ENCODE peak calls at places on chromosomes 1 and 21, in four cellular contexts. N is IMR-90, R is A549, G is K562. X is an unnamed sample. For H3K4me1, the result is how much of the 10 kb centered on the place peaks cover.

GRCh38 chr1:181894439-181894859 is 167.1 kb downstream of the ZNF648 start:
- DNase-seq in N (no peak), R (no peak), G (peak), X (no peak)

GRCh38 chr1:154851392-154852177 is 18.5 kb downstream of the KCNN3 start:
- DNase-seq in N (no peak), R (no peak), G (peak), X (no peak)

GRCh38 chr1:192477630-192478029 is 97.9 kb upstream of the RGS1 start:
- DNase-seq in N (peak), R (peak), G (no peak), X (peak)

GRCh38 chr1:116111196-116112021 is at the start of gene MAB21L3:
- DNase-seq in N (no peak), R (no peak), G (no peak), X (no peak)

GRCh38 chr1:201309420-201309819 is 26.1 kb downstream of the PKP1 start:
- DNase-seq in N (peak), R (peak), G (peak), X (peak)

GRCh38 chr1:179061360-179062282 is 20.2 kb upstream of the TOR3A start:
- DNase-seq in N (no peak), R (no peak), G (no peak), X (no peak)

GRCh38 chr1:160371691-160372208 is 4.9 kb downstream of the NHLH1 start:
- DNase-seq in N (no peak), R (no peak), G (no peak), X (no peak)

GRCh38 chr1:208437416-208437815 is 193.2 kb upstream of the PLXNA2 start:
- DNase-seq in N (peak), R (no peak), G (no peak), X (no peak)

GRCh38 chr1:55195523-55196233 is 19.5 kb downstream of the USP24 start:
- DNase-seq in N (peak), R (no peak), G (no peak), X (no peak)

GRCh38 chr1:31985430-31985829 is 28.2 kb upstream of the KHDRBS1 start:
- DNase-seq in N (peak), R (no peak), G (no peak), X (no peak)

GRCh38 chr21:20999567-21000169 is 1.5 kb downstream of the NCAM2 start:
- DNase-seq in N (peak), R (no peak), G (peak), X (peak)

GRCh38 chr1:59360170-59360569 is 63.3 kb downstream of the FGGY start:
- DNase-seq in N (peak), R (no peak), G (no peak), X (no peak)

GRCh38 chr21:44534688-44535087 is 5.3 kb downstream of the KRTAP10-1 start:
- DNase-seq in N (no peak), R (no peak), G (no peak), X (no peak)

GRCh38 chr1:70727891-70728443 is 316.9 kb downstream of the CTH start:
- DNase-seq in N (no peak), R (no peak), G (no peak), X (no peak)

GRCh38 chr1:186683637-186684410 is 3.6 kb upstream of the PTGS2 start:
- DNase-seq in N (no peak), R (no peak), G (no peak), X (no peak)

GRCh38 chr1:5297199-5297877 is 642.9 kb downstream of the AJAP1 start:
- DNase-seq in N (no peak), R (no peak), G (no peak), X (peak)

GRCh38 chr21:24045775-24046215 is 1561.5 kb downstream of the MRPL39 start:
- DNase-seq in N (peak), R (no peak), G (no peak), X (peak)

GRCh38 chr1:14296795-14297194 is 301.7 kb upstream of the KAZN start:
- DNase-seq in N (peak), R (no peak), G (no peak), X (no peak)

DNA sequence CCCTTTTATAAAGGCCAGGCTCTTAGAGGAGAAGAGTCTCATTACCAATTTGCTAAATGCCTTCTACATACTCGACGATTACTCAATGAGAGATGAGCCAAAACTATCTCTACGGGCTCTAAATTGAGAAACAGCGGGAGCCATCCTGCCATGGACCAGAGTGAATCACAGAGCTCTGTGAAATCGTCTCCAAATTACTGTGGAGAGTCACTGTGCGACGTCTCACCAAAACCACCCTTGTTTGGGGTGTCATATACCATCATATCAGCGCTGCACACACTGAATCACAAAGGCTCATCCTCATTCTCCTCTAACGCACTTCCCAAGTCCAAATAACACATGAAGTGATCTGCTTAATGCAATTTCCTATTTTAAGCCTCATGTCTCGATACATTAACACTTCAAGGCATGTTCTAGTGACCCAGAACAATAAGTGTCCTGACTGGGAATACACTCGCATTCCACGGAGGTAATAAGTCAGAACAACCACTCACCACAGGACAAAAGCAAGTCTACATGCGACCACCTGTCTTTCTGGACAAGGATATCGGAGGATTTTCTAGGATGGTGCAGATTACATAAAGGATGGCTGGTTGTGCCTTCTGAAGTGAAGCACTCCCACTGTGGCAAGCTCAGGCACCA is 44.4 kb downstream of the NID1 start:
- DNase-seq in N (no peak), R (no peak), G (no peak), X (no peak)
- H3K4me1 ChIP-seq in N (under half), R (under half), G (under half), X (under half)

GRCh38 chr1:198656500-198656932 is 17.7 kb downstream of the PTPRC start:
- DNase-seq in N (no peak), R (no peak), G (no peak), X (no peak)
- TF ChIP-seq RFX5 in N (no peak), R (no peak), G (no peak), X (no peak)

DNA sequence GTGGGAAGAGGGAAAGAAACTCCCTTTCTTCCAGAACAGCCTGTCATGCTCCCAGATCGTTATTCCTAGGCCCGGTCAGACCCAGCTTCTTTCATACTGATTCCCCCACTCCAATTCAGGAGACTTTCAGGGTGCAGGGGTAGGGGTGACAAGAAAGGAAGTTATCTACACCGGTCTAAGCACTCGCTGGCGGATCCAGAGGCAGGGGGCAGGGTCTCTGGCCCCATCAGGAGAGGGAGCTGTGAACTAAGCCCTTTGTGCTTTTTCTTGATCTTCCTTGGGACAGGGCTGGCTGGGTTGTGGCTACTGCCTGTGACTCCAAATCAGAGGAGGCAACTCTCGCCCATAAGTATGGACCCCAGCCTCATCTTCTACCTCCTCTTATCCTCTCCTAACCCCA is 44.3 kb downstream of the NEK2 start:
- DNase-seq in N (no peak), R (no peak), G (no peak), X (no peak)
- H3K4me1 ChIP-seq in N (under half), R (under half), G (under half), X (under half)

DNA sequence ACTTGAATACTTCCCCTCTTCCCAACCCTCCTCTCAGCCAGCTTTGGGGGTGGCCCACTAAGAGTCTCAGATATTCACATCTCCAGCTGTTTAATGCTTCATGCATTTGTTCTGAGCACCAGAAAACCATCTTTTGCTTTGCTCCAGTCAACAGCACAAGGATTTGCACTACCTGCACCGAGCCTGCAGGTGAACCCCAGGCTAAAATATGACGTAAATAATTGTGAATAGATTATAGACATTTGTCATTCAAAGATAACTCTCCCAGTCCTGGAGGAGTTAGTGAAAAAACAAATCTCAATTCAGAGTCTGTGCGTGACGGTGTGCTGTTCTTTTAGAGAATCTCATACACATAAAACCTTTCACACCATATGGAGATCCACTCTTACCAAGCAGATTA is 7.4 kb downstream of the CD247 start:
- DNase-seq in N (no peak), R (no peak), G (no peak), X (no peak)
- TF ChIP-seq RFX5 in N (no peak), R (no peak), G (no peak), X (no peak)

GRCh38 chr1:8517579-8518489 is 199.9 kb downstream of the SLC45A1 start:
- DNase-seq in N (peak), R (no peak), G (peak), X (no peak)

GRCh38 chr1:8519167-8519566 is 201.3 kb downstream of the SLC45A1 start:
- DNase-seq in N (no peak), R (no peak), G (no peak), X (no peak)

GRCh38 chr1:8516278-8516777 is 198.4 kb downstream of the SLC45A1 start:
- DNase-seq in N (no peak), R (no peak), G (no peak), X (no peak)

GRCh38 chr1:8518490-8518801 is 200.5 kb downstream of the SLC45A1 start:
- DNase-seq in N (no peak), R (no peak), G (no peak), X (no peak)

DNA sequence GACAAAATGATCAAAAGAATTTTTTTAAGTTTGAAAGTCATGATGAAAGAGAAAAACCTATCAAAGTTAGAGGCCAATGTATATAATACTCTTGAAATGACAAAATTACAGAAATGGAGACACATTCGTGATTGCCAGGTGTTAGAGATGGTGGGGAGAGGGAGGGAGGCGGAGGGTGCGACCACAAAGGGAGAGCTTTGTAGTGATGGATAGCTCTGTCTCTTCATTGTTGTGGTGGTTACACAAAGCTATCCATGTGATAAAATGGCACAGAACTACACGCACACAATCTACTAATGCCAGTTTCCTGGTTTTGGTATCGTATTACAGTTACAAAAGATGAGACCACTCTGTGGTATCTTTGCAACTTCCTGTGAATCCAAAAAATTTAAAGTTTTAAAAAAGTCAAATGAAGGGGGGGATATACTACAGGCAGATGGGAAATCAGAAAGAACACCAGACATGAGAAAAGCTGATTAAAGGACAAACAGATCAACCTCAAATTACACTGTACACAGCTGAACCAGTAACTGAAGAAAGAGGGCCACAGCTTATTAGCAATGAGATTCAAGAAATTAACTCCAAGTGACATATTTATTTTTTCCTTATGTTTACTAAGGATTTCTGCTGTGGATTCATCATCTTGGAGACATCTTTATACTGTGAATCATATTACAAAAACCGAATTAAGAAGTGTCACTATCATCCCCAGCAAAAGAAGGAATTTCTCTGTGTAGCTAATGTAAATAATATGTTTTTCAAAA is 199.1 kb downstream of the SLC45A1 start:
- DNase-seq in N (peak), R (no peak), G (peak), X (no peak)
- H3K4me1 ChIP-seq in N (under half), R (under half), G (under half), X (under half)

GRCh38 chr1:10528066-10529014 is 53.6 kb downstream of the PEX14 start:
- DNase-seq in N (peak), R (peak), G (no peak), X (no peak)

GRCh38 chr1:10529772-10530171 is 55.0 kb downstream of the PEX14 start:
- DNase-seq in N (no peak), R (no peak), G (no peak), X (no peak)

GRCh38 chr1:10530756-10531155 is 56.0 kb downstream of the PEX14 start:
- DNase-seq in N (peak), R (no peak), G (no peak), X (no peak)

GRCh38 chr1:10529096-10529495 is 54.3 kb downstream of the PEX14 start:
- DNase-seq in N (no peak), R (no peak), G (no peak), X (no peak)

DNA sequence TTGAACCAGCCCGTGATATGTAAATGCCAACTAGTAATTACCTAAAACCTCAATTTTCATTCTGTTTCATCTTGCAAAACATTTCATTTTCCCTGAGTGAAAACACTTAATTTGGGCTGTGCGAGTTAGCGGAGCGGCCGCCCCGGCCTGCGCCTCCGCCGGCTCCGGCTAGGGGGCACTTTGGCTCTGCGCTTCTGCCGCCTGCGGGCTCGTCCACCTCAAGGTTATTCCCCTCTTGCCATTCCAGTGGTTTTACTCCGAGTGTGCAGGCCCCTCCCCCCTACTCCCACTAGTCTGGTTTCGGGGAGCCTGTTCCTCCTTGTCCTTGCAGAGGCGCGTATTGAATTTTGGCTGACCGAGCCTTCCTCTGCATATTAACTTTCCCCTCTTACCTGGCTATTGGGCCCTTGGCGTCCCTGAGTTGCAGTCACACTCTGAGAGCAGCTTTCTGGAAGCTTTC is 55.6 kb downstream of the PEX14 start:
- DNase-seq in N (peak), R (no peak), G (peak), X (peak)
- TF ChIP-seq RFX5 in N (no peak), R (no peak), G (no peak), X (no peak)

DNA sequence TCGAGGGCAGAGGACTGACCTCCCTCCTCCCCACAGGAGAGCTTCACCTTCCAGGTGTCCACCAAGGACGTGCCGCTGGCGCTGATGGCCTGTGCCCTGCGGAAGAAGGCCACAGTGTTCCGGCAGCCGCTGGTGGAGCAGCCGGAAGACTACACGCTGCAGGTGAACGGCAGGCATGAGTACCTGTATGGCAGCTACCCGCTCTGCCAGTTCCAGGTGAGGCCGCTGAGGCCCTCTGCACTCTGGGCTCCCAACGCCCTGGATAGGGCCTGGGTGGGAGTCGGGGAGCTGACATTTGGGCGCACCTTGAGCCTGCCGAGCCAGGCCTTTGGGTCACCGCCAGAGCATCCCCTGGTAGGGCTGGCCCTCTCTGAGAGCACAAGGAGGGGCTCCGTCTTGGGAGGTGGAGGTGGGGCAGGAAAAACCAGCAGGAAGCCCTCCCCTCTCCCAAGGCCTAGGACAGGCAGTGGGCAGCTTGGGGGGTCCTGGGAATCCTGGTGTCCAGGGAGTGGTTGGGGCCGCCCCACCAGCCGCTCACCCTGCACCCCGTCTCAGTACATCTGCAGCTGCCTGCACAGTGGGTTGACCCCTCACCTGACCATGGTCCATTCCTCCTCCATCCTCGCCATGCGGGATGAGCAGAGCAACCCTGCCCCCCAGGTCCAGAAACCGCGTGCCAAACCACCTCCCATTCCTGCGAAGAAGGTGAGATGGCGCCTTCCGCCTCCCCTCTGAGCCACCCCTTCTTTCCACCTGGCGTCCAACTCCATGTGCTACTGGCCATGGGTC is 65.1 kb downstream of the PIK3CD start:
- DNase-seq in N (no peak), R (no peak), G (no peak), X (no peak)
- H3K4me1 ChIP-seq in N (under half), R (under half), G (half or more), X (under half)

GRCh38 chr1:235416662-235417049 is 49.4 kb downstream of the TBCE start:
- DNase-seq in N (peak), R (no peak), G (no peak), X (no peak)
- TF ChIP-seq RFX5 in N (no peak), R (no peak), G (no peak), X (no peak)